ENCODE peak calls at places on chromosomes 2 and 18, in eight cellular contexts. Y, B, D, X, W, J, C and V are unnamed samples.

GRCh38 chr18:51251625-51252024 is 54.1 kb upstream of the MEX3C start:
- DNase-seq in Y (no peak), B (no peak), D (no peak), X (peak), W (no peak), J (no peak), C (peak), V (no peak)

GRCh38 chr2:71466301-71467179 is 13.2 kb downstream of the DYSF start:
- DNase-seq in Y (peak), B (no peak), D (no peak), X (peak), W (no peak), J (no peak), C (no peak), V (no peak)

GRCh38 chr2:27776097-27776496 is 4.6 kb downstream of the MRPL33 start:
- DNase-seq in Y (peak), B (peak), D (no peak), X (no peak), W (no peak), J (no peak), C (no peak), V (no peak)

GRCh38 chr2:168432565-168433186 is 23.4 kb upstream of the CERS6 start:
- DNase-seq in Y (no peak), B (no peak), D (no peak), X (no peak), W (no peak), J (peak), C (peak), V (no peak)

GRCh38 chr18:46411862-46412690 is 244.9 kb downstream of the LOXHD1 start:
- DNase-seq in Y (peak), B (no peak), D (no peak), X (no peak), W (no peak), J (no peak), C (no peak), V (no peak)

GRCh38 chr2:160491922-160492371 is 1.7 kb downstream of the RBMS1 start:
- DNase-seq in Y (no peak), B (peak), D (no peak), X (no peak), W (no peak), J (no peak), C (no peak), V (peak)

GRCh38 chr18:66222174-66222573 is 381.7 kb downstream of the CDH19 start:
- DNase-seq in Y (no peak), B (no peak), D (no peak), X (no peak), W (no peak), J (no peak), C (no peak), V (no peak)

GRCh38 chr2:120539937-120540718 is 194.2 kb downstream of the INHBB start:
- DNase-seq in Y (peak), B (no peak), D (peak), X (no peak), W (peak), J (no peak), C (no peak), V (peak)

GRCh38 chr2:183284606-183285005 is 160.4 kb downstream of the NUP35 start:
- DNase-seq in Y (no peak), B (no peak), D (no peak), X (no peak), W (no peak), J (no peak), C (no peak), V (peak)

GRCh38 chr18:26536032-26536431 is 12.3 kb downstream of the KCTD1 start:
- DNase-seq in Y (no peak), B (no peak), D (no peak), X (no peak), W (no peak), J (no peak), C (no peak), V (no peak)

GRCh38 chr18:7601249-7601620 is 34.1 kb downstream of the PTPRM start:
- DNase-seq in Y (no peak), B (no peak), D (no peak), X (no peak), W (no peak), J (no peak), C (no peak), V (peak)

GRCh38 chr18:9706081-9706935 is 1.8 kb upstream of the RAB31 start:
- DNase-seq in Y (no peak), B (no peak), D (no peak), X (no peak), W (no peak), J (no peak), C (no peak), V (no peak)

GRCh38 chr2:57597940-57598339 is 448.7 kb upstream of the VRK2 start:
- DNase-seq in Y (no peak), B (no peak), D (no peak), X (no peak), W (no peak), J (no peak), C (no peak), V (no peak)

GRCh38 chr2:173027181-173028128 is 48.2 kb upstream of the MAP3K20 start:
- DNase-seq in Y (peak), B (peak), D (peak), X (no peak), W (peak), J (peak), C (peak), V (peak)

GRCh38 chr2:79432731-79433146 is 80.1 kb upstream of the CTNNA2 start:
- DNase-seq in Y (no peak), B (no peak), D (no peak), X (no peak), W (no peak), J (no peak), C (no peak), V (no peak)

GRCh38 chr2:128465246-128466170 is 146.8 kb upstream of the HS6ST1 start:
- DNase-seq in Y (no peak), B (no peak), D (no peak), X (no peak), W (peak), J (no peak), C (no peak), V (no peak)

GRCh38 chr18:48959921-48960920 is 9.5 kb upstream of the SMAD7 start:
- DNase-seq in Y (no peak), B (no peak), D (no peak), X (peak), W (no peak), J (no peak), C (no peak), V (no peak)

GRCh38 chr2:235352541-235352940 is 141.3 kb upstream of the AGAP1 start:
- DNase-seq in Y (no peak), B (no peak), D (no peak), X (no peak), W (no peak), J (no peak), C (no peak), V (no peak)

GRCh38 chr18:59952283-59953007 is 52.6 kb downstream of the PMAIP1 start:
- DNase-seq in Y (no peak), B (no peak), D (no peak), X (no peak), W (no peak), J (no peak), C (no peak), V (no peak)

GRCh38 chr2:72981516-72981915 is 64.2 kb downstream of the EMX1 start:
- DNase-seq in Y (peak), B (no peak), D (no peak), X (peak), W (no peak), J (no peak), C (no peak), V (no peak)
- H3K4me3 ChIP-seq in Y (no peak), B (no peak), D (no peak), X (no peak), W (no peak), J (no peak), C (no peak), V (no peak)

GRCh38 chr2:207040606-207041173 is 101.4 kb downstream of the CPO start:
- DNase-seq in Y (no peak), B (peak), D (no peak), X (no peak), W (no peak), J (no peak), C (no peak), V (no peak)

GRCh38 chr2:207042841-207043240 is 103.5 kb downstream of the CPO start:
- DNase-seq in Y (no peak), B (no peak), D (no peak), X (no peak), W (no peak), J (no peak), C (no peak), V (no peak)

GRCh38 chr2:207041279-207041678 is 102.0 kb downstream of the CPO start:
- DNase-seq in Y (no peak), B (peak), D (no peak), X (no peak), W (no peak), J (no peak), C (no peak), V (no peak)

GRCh38 chr2:207041753-207042152 is 102.4 kb downstream of the CPO start:
- DNase-seq in Y (no peak), B (no peak), D (no peak), X (no peak), W (no peak), J (no peak), C (no peak), V (no peak)

GRCh38 chr2:207042155-207042554 is 102.8 kb downstream of the CPO start:
- DNase-seq in Y (no peak), B (no peak), D (peak), X (no peak), W (no peak), J (no peak), C (no peak), V (no peak)
- H3K4me3 ChIP-seq in Y (no peak), B (no peak), D (no peak), X (no peak), W (no peak), J (no peak), C (no peak), V (no peak)

DNA sequence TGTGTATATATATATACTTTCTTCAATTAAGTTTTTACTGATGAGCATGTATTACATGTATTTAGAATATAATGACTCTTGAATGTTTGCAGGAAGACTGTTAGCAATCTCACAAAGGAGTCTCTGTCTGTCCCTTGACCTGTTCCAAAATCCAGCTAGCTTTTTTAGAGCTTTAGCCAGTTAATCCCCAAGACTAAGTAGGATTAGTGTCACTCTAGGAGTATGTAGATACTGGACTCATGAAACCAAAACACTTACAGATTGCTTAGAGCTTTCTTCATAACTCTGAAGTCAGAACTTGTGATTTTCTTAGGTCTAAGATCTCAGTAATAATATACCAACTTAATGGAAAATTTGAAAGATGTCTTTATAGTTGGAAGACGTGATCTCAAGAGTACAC is 2.2 kb downstream of the UBXN4 start:
- DNase-seq in Y (no peak), B (no peak), D (no peak), X (no peak), W (no peak), J (no peak), C (no peak), V (no peak)
- H3K4me3 ChIP-seq in Y (peak), B (no peak), D (peak), X (no peak), W (no peak), J (no peak), C (peak), V (peak)

DNA sequence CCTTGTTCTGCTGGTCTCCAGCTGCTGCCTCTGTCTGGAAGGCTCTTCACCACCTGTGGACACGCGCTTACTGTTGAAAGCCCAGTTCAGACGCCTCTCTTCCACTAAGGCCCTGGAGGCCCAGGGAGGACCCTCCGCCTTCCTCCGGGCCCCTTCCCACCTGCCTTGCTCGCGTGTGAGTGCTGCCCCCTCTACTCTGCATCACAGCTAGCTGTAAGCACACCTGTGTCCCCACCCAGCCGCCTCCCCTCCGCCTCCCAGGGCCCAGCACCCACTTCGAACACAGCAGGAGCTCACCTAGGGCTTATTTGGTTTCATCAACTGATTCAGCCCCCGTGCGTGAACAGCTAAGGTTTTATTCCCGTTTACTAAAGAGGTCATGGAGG is 49.7 kb downstream of the KCNF1 start:
- DNase-seq in Y (no peak), B (no peak), D (no peak), X (peak), W (no peak), J (no peak), C (no peak), V (no peak)
- H3K4me3 ChIP-seq in Y (no peak), B (no peak), D (no peak), X (no peak), W (no peak), J (no peak), C (no peak), V (no peak)